ENCODE peak calls at places on chromosome 3, in eight cellular contexts. O, H, X, E, F, R, G and C are unnamed samples.

GRCh38 chr3:122030381-122031122 is 8.5 kb upstream of the ILDR1 start:
- DNase-seq in O (peak), H (no peak), X (no peak), E (peak), F (no peak), R (no peak), G (no peak), C (no peak)

GRCh38 chr3:127490271-127491023 is 100.1 kb downstream of the TPRA1 start:
- DNase-seq in O (no peak), H (no peak), X (no peak), E (no peak), F (no peak), R (no peak), G (no peak), C (no peak)

GRCh38 chr3:177753498-177754155 is 556.3 kb upstream of the TBL1XR1 start:
- DNase-seq in O (peak), H (no peak), X (no peak), E (peak), F (no peak), R (no peak), G (no peak), C (no peak)

GRCh38 chr3:46019707-46020106 is 7.6 kb downstream of the XCR1 start:
- DNase-seq in O (peak), H (no peak), X (no peak), E (peak), F (no peak), R (no peak), G (no peak), C (no peak)

GRCh38 chr3:124397088-124397487 is 333.2 kb upstream of the UMPS start:
- DNase-seq in O (no peak), H (no peak), X (no peak), E (no peak), F (no peak), R (no peak), G (no peak), C (no peak)

GRCh38 chr3:132255041-132255745 is 62.0 kb upstream of the ACP3 start:
- DNase-seq in O (peak), H (no peak), X (no peak), E (peak), F (peak), R (no peak), G (no peak), C (no peak)

GRCh38 chr3:122926322-122926721 is 101.2 kb downstream of the SEMA5B start:
- DNase-seq in O (no peak), H (no peak), X (no peak), E (no peak), F (no peak), R (no peak), G (no peak), C (no peak)

GRCh38 chr3:13850161-13850945 is 29.5 kb downstream of the WNT7A start:
- DNase-seq in O (peak), H (no peak), X (peak), E (peak), F (peak), R (no peak), G (no peak), C (no peak)

GRCh38 chr3:49671291-49672288 is 2.6 kb upstream of the APEH start:
- DNase-seq in O (peak), H (peak), X (peak), E (peak), F (peak), R (no peak), G (peak), C (no peak)